ENCODE peak calls at places on chromosome 21, in four cellular contexts. One of them, this sample, is unnamed.

GRCh38 chr21:20523191-20523590 is 475.0 kb upstream of the NCAM2 start:
- DNase-seq in uterus: no peak
- DNase-seq in B cell: no peak
- DNase-seq in adrenal gland: no peak
- DNase-seq in this sample: no peak

GRCh38 chr21:33070921-33071877 is 1.3 kb downstream of the OLIG1 start:
- DNase-seq in uterus: no peak
- DNase-seq in B cell: no peak
- DNase-seq in adrenal gland: no peak
- DNase-seq in this sample: peak

GRCh38 chr21:39105836-39106235 is 77.4 kb downstream of the PSMG1 start:
- DNase-seq in uterus: no peak
- DNase-seq in B cell: no peak
- DNase-seq in adrenal gland: no peak
- DNase-seq in this sample: no peak

GRCh38 chr21:37149411-37149810 is 76.4 kb downstream of the TTC3 start:
- DNase-seq in uterus: no peak
- DNase-seq in B cell: no peak
- DNase-seq in adrenal gland: no peak
- DNase-seq in this sample: no peak

GRCh38 chr21:27813750-27814149 is 846.9 kb upstream of the ADAMTS5 start:
- DNase-seq in uterus: no peak
- DNase-seq in B cell: no peak
- DNase-seq in adrenal gland: no peak
- DNase-seq in this sample: no peak

GRCh38 chr21:37367301-37367757 is 756 bp downstream of the DYRK1A start:
- DNase-seq in uterus: no peak
- DNase-seq in B cell: no peak
- DNase-seq in adrenal gland: peak
- DNase-seq in this sample: peak

GRCh38 chr21:38956791-38957571 is 151.3 kb downstream of the ETS2 start:
- DNase-seq in uterus: peak
- DNase-seq in B cell: no peak
- DNase-seq in adrenal gland: no peak
- DNase-seq in this sample: no peak

GRCh38 chr21:21458124-21458631 is 460.0 kb downstream of the NCAM2 start:
- DNase-seq in uterus: no peak
- DNase-seq in B cell: no peak
- DNase-seq in adrenal gland: no peak
- DNase-seq in this sample: no peak

GRCh38 chr21:32216293-32216692 is 62.6 kb downstream of the MIS18A start:
- DNase-seq in uterus: no peak
- DNase-seq in B cell: no peak
- DNase-seq in adrenal gland: no peak
- DNase-seq in this sample: no peak

GRCh38 chr21:39060485-39061099 is 122.7 kb downstream of the PSMG1 start:
- DNase-seq in uterus: no peak
- DNase-seq in B cell: no peak
- DNase-seq in adrenal gland: no peak
- DNase-seq in this sample: no peak

GRCh38 chr21:39452207-39452964 is 616 bp downstream of the SH3BGR start:
- DNase-seq in uterus: no peak
- DNase-seq in B cell: no peak
- DNase-seq in adrenal gland: no peak
- DNase-seq in this sample: no peak

GRCh38 chr21:15839026-15839425 is 109.2 kb downstream of the USP25 start:
- DNase-seq in uterus: no peak
- DNase-seq in B cell: no peak
- DNase-seq in adrenal gland: no peak
- DNase-seq in this sample: no peak

GRCh38 chr21:44485254-44485793 is 30.0 kb downstream of the LRRC3 start:
- DNase-seq in uterus: peak
- DNase-seq in B cell: peak
- DNase-seq in adrenal gland: no peak
- DNase-seq in this sample: no peak

DNA sequence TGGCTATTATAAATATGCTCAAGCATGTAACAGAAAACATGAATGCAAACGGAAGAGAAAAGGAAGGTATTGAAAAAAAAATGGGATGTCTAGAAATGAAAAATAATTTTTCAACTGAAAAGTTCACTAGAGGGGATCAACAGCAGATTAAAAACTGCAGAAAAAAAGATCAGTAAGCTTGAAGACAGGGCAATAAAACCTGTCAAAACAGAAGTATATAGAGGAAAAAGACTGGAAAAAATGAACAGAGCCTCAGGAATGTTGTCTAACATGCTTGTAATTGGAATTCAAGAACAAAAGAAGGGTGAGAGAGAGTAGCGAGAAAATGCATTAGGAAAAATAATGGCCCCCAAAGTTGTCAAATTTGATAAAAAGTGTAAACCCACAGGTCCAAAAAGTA is 29.6 kb downstream of the CRYAA start:
- DNase-seq in uterus: no peak
- DNase-seq in B cell: no peak
- DNase-seq in adrenal gland: no peak
- DNase-seq in this sample: no peak
- TF ChIP-seq CTCF in uterus: no peak
- TF ChIP-seq CTCF in B cell: no peak
- TF ChIP-seq CTCF in adrenal gland: no peak
- TF ChIP-seq CTCF in this sample: no peak

GRCh38 chr21:41894511-41894910 is 15.4 kb upstream of the PRDM15 start:
- DNase-seq in uterus: no peak
- DNase-seq in B cell: no peak
- DNase-seq in adrenal gland: no peak
- DNase-seq in this sample: no peak

GRCh38 chr21:41897047-41897669 is 18.0 kb upstream of the PRDM15 start:
- DNase-seq in uterus: no peak
- DNase-seq in B cell: no peak
- DNase-seq in adrenal gland: no peak
- DNase-seq in this sample: no peak

GRCh38 chr21:41897690-41898089 is 18.5 kb upstream of the PRDM15 start:
- DNase-seq in uterus: no peak
- DNase-seq in B cell: no peak
- DNase-seq in adrenal gland: no peak
- DNase-seq in this sample: no peak

GRCh38 chr21:41894922-41895557 is 15.9 kb upstream of the PRDM15 start:
- DNase-seq in uterus: no peak
- DNase-seq in B cell: no peak
- DNase-seq in adrenal gland: no peak
- DNase-seq in this sample: no peak

GRCh38 chr21:41895643-41896493 is 16.7 kb upstream of the PRDM15 start:
- DNase-seq in uterus: no peak
- DNase-seq in B cell: peak
- DNase-seq in adrenal gland: no peak
- DNase-seq in this sample: peak
- TF ChIP-seq CTCF in uterus: no peak
- TF ChIP-seq CTCF in B cell: no peak
- TF ChIP-seq CTCF in adrenal gland: no peak
- TF ChIP-seq CTCF in this sample: peak

DNA sequence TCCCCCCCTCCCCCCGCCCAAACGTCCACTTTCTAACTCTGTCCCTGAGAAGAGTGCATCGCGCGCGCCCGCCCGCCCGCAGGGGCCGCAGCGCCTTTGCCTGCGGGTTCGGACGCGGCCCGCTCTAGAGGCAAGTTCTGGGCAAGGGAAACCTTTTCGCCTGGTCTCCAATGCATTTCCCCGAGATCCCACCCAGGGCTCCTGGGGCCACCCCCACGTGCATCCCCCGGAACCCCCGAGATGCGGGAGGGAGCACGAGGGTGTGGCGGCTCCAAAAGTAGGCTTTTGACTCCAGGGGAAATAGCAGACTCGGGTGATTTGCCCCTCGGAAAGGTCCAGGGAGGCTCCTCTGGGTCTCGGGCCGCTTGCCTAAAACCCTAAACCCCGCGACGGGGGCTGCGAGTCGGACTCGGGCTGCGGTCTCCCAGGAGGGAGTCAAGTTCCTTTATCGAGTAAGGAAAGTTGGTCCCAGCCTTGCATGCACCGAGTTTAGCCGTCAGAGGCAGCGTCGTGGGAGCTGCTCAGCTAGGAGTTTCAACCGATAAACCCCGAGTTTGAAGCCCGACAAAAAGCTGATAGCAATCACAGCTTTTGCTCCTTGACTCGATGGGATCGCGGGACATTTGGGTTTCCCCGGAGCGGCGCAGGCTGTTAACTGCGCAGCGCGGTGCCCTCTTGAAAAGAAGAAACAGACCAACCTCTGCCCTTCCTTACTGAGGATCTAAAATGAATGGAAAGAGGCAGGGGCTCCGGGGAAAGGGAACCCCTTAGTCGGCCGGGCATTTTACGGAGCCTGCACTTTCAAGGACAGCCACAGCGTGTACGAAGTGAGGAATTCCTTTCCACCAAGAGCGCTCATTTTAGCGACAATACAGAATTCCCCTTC is 158.1 kb downstream of the RUNX1 start:
- DNase-seq in uterus: no peak
- DNase-seq in B cell: peak
- DNase-seq in adrenal gland: peak
- DNase-seq in this sample: no peak
- TF ChIP-seq CTCF in uterus: no peak
- TF ChIP-seq CTCF in B cell: no peak
- TF ChIP-seq CTCF in adrenal gland: no peak
- TF ChIP-seq CTCF in this sample: no peak

GRCh38 chr21:17688912-17689874 is 76.5 kb upstream of the BTG3 start:
- DNase-seq in uterus: peak
- DNase-seq in B cell: peak
- DNase-seq in adrenal gland: peak
- DNase-seq in this sample: no peak
- TF ChIP-seq CTCF in uterus: no peak
- TF ChIP-seq CTCF in B cell: peak
- TF ChIP-seq CTCF in adrenal gland: no peak
- TF ChIP-seq CTCF in this sample: peak

DNA sequence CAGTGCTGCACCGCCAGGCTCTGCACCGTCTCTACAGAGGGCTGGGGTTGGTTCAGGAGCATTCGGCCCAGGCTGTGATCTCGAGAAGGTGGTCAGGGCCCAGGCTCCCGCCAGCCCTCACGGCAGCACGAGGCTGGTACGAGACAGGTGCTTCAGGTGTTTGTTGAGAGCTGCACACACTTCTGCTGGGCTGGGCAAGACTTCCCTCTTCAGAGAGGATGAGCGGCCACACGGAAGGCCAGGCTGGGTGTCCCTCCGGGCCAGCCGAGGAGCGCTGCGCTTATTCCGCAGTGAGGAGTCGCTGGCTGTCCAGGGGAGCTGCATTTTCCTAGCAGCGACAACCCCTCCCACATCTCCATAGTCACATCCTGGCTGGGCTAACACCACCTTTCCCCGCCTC is 50.5 kb downstream of the PDE9A start:
- DNase-seq in uterus: no peak
- DNase-seq in B cell: no peak
- DNase-seq in adrenal gland: no peak
- DNase-seq in this sample: no peak
- TF ChIP-seq CTCF in uterus: no peak
- TF ChIP-seq CTCF in B cell: no peak
- TF ChIP-seq CTCF in adrenal gland: no peak
- TF ChIP-seq CTCF in this sample: no peak

DNA sequence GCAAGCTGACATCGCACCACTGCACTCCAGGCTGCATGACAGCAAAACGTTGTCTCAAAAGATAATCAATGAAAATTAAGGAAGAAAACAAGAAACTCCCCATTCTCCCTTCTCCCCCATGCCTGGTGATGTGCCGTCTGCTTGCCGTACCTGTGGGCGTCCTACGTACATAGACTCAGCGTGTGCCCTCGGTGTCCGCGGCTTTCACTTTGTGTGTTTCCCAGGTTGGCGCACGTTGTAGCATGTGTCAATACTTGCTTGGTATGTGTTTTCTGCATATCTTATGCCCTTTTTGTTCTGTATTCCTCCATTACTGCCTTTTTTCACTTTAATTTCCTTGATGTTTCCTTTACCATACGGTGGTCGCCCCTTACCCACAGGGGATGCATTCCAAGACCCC is 53.8 kb downstream of the PCNT start:
- DNase-seq in uterus: no peak
- DNase-seq in B cell: no peak
- DNase-seq in adrenal gland: no peak
- DNase-seq in this sample: no peak
- TF ChIP-seq CTCF in uterus: no peak
- TF ChIP-seq CTCF in B cell: no peak
- TF ChIP-seq CTCF in adrenal gland: no peak
- TF ChIP-seq CTCF in this sample: no peak

DNA sequence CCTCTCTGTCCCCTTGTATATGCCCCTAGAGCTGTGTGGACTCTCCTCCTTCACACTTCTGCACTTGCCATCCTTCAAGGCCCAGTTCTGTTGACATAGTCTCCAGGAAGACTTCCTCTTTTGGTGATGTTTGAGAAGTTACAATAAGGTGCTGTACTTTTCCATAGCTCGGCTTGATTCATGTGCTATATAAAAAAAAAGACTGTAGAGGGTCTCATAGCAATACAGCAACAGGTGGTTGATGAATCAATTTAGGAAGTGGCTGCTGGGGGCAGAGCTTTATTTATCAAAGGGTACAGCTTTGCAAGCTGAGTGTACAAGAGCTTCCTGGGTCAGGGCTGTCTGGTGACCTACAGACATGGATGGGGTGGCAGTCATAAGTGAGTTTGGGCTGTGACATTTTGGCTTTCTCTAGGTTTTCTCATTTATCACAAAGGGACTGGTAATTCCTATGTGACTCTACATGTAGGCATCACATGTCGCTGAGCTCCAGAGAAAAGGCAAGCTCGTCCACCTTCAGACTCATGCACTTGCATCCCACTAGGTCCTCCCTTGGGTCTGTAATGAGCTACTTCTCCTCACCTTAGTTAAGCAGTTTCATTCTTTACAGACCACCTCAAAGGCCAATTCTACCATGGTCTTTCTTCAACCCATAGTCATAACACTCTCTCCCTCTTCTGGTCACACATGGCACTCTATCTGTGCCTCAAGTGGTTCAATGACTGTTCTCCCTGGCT is 102.5 kb downstream of the RUNX1 start:
- DNase-seq in uterus: no peak
- DNase-seq in B cell: peak
- DNase-seq in adrenal gland: no peak
- DNase-seq in this sample: no peak
- TF ChIP-seq CTCF in uterus: no peak
- TF ChIP-seq CTCF in B cell: no peak
- TF ChIP-seq CTCF in adrenal gland: no peak
- TF ChIP-seq CTCF in this sample: no peak

This sample was measured in GM20000.